ENCODE peak calls at places on chromosomes 12 and 14, in ten cellular contexts. One of them, this sample, is unnamed.

GRCh38 chr12:14771651-14772137 is 31.6 kb downstream of the WBP11 start:
- DNase-seq in activated effector memory CD4-positive, alpha-beta T cell treated with anti-CD3 and anti-CD28 coated beads, Interleukin-2, amount 50 U/mL, for 16 hours: peak
- DNase-seq in neural progenitor cell: peak
- DNase-seq in erythroblast: peak
- DNase-seq in NAMALWA: peak
- DNase-seq in stimulated activated effector memory CD8-positive, alpha-beta T cell treated with anti-CD3 and anti-CD28 coated beads, Interleukin-12 subunit alpha, Interleukin-12 subunit beta, amount 100 ng/mL, for 72 hours: no peak
- DNase-seq in ureter: no peak
- DNase-seq in heart right ventricle: no peak
- DNase-seq in stomach: no peak
- DNase-seq in effector CD4-positive, alpha-beta T cell: peak
- DNase-seq in this sample: no peak

GRCh38 chr14:31934767-31935266 is 142.3 kb upstream of the ARHGAP5 start:
- DNase-seq in heart right ventricle: peak
- DNase-seq in erythroblast: peak
- DNase-seq in activated effector memory CD4-positive, alpha-beta T cell treated with anti-CD3 and anti-CD28 coated beads, Interleukin-2, amount 50 U/mL, for 16 hours: no peak
- DNase-seq in effector CD4-positive, alpha-beta T cell: no peak
- DNase-seq in NAMALWA: no peak
- DNase-seq in stomach: no peak
- DNase-seq in stimulated activated effector memory CD8-positive, alpha-beta T cell treated with anti-CD3 and anti-CD28 coated beads, Interleukin-12 subunit alpha, Interleukin-12 subunit beta, amount 100 ng/mL, for 72 hours: no peak
- DNase-seq in neural progenitor cell: peak
- DNase-seq in ureter: peak
- DNase-seq in this sample: no peak

GRCh38 chr14:93970589-93970966 is 5.8 kb downstream of the ASB2 start:
- DNase-seq in stomach: peak
- DNase-seq in erythroblast: peak
- DNase-seq in ureter: no peak
- DNase-seq in activated effector memory CD4-positive, alpha-beta T cell treated with anti-CD3 and anti-CD28 coated beads, Interleukin-2, amount 50 U/mL, for 16 hours: peak
- DNase-seq in effector CD4-positive, alpha-beta T cell: peak
- DNase-seq in heart right ventricle: no peak
- DNase-seq in stimulated activated effector memory CD8-positive, alpha-beta T cell treated with anti-CD3 and anti-CD28 coated beads, Interleukin-12 subunit alpha, Interleukin-12 subunit beta, amount 100 ng/mL, for 72 hours: peak
- DNase-seq in NAMALWA: peak
- DNase-seq in neural progenitor cell: peak
- DNase-seq in this sample: no peak

GRCh38 chr12:46442239-46442638 is 69.7 kb upstream of the SLC38A2 start:
- DNase-seq in effector CD4-positive, alpha-beta T cell: no peak
- DNase-seq in activated effector memory CD4-positive, alpha-beta T cell treated with anti-CD3 and anti-CD28 coated beads, Interleukin-2, amount 50 U/mL, for 16 hours: no peak
- DNase-seq in NAMALWA: no peak
- DNase-seq in neural progenitor cell: no peak
- DNase-seq in stimulated activated effector memory CD8-positive, alpha-beta T cell treated with anti-CD3 and anti-CD28 coated beads, Interleukin-12 subunit alpha, Interleukin-12 subunit beta, amount 100 ng/mL, for 72 hours: no peak
- DNase-seq in stomach: no peak
- DNase-seq in erythroblast: no peak
- DNase-seq in heart right ventricle: no peak
- DNase-seq in ureter: no peak
- DNase-seq in this sample: peak

GRCh38 chr14:57209561-57209960 is 59.1 kb downstream of the EXOC5 start:
- DNase-seq in erythroblast: no peak
- DNase-seq in stimulated activated effector memory CD8-positive, alpha-beta T cell treated with anti-CD3 and anti-CD28 coated beads, Interleukin-12 subunit alpha, Interleukin-12 subunit beta, amount 100 ng/mL, for 72 hours: no peak
- DNase-seq in ureter: no peak
- DNase-seq in neural progenitor cell: no peak
- DNase-seq in NAMALWA: no peak
- DNase-seq in stomach: no peak
- DNase-seq in heart right ventricle: no peak
- DNase-seq in effector CD4-positive, alpha-beta T cell: no peak
- DNase-seq in activated effector memory CD4-positive, alpha-beta T cell treated with anti-CD3 and anti-CD28 coated beads, Interleukin-2, amount 50 U/mL, for 16 hours: no peak
- DNase-seq in this sample: no peak

GRCh38 chr12:132941336-132941954 is 14.7 kb downstream of the ZNF605 start:
- DNase-seq in effector CD4-positive, alpha-beta T cell: no peak
- DNase-seq in stomach: no peak
- DNase-seq in activated effector memory CD4-positive, alpha-beta T cell treated with anti-CD3 and anti-CD28 coated beads, Interleukin-2, amount 50 U/mL, for 16 hours: no peak
- DNase-seq in NAMALWA: no peak
- DNase-seq in neural progenitor cell: no peak
- DNase-seq in stimulated activated effector memory CD8-positive, alpha-beta T cell treated with anti-CD3 and anti-CD28 coated beads, Interleukin-12 subunit alpha, Interleukin-12 subunit beta, amount 100 ng/mL, for 72 hours: no peak
- DNase-seq in heart right ventricle: no peak
- DNase-seq in ureter: no peak
- DNase-seq in erythroblast: no peak
- DNase-seq in this sample: no peak

GRCh38 chr12:69623970-69624369 is 13.3 kb upstream of the LRRC10 start:
- DNase-seq in effector CD4-positive, alpha-beta T cell: no peak
- DNase-seq in erythroblast: peak
- DNase-seq in activated effector memory CD4-positive, alpha-beta T cell treated with anti-CD3 and anti-CD28 coated beads, Interleukin-2, amount 50 U/mL, for 16 hours: no peak
- DNase-seq in NAMALWA: no peak
- DNase-seq in neural progenitor cell: no peak
- DNase-seq in stomach: peak
- DNase-seq in ureter: no peak
- DNase-seq in stimulated activated effector memory CD8-positive, alpha-beta T cell treated with anti-CD3 and anti-CD28 coated beads, Interleukin-12 subunit alpha, Interleukin-12 subunit beta, amount 100 ng/mL, for 72 hours: no peak
- DNase-seq in heart right ventricle: peak
- DNase-seq in this sample: no peak

GRCh38 chr12:47616440-47616839 is 89.4 kb downstream of the RPAP3 start:
- DNase-seq in stimulated activated effector memory CD8-positive, alpha-beta T cell treated with anti-CD3 and anti-CD28 coated beads, Interleukin-12 subunit alpha, Interleukin-12 subunit beta, amount 100 ng/mL, for 72 hours: no peak
- DNase-seq in activated effector memory CD4-positive, alpha-beta T cell treated with anti-CD3 and anti-CD28 coated beads, Interleukin-2, amount 50 U/mL, for 16 hours: no peak
- DNase-seq in stomach: no peak
- DNase-seq in effector CD4-positive, alpha-beta T cell: no peak
- DNase-seq in neural progenitor cell: no peak
- DNase-seq in erythroblast: peak
- DNase-seq in heart right ventricle: no peak
- DNase-seq in ureter: no peak
- DNase-seq in NAMALWA: no peak
- DNase-seq in this sample: no peak

GRCh38 chr14:58467575-58467974 is 40.1 kb downstream of the KIAA0586 start:
- DNase-seq in activated effector memory CD4-positive, alpha-beta T cell treated with anti-CD3 and anti-CD28 coated beads, Interleukin-2, amount 50 U/mL, for 16 hours: no peak
- DNase-seq in effector CD4-positive, alpha-beta T cell: no peak
- DNase-seq in stomach: no peak
- DNase-seq in heart right ventricle: no peak
- DNase-seq in NAMALWA: no peak
- DNase-seq in neural progenitor cell: no peak
- DNase-seq in stimulated activated effector memory CD8-positive, alpha-beta T cell treated with anti-CD3 and anti-CD28 coated beads, Interleukin-12 subunit alpha, Interleukin-12 subunit beta, amount 100 ng/mL, for 72 hours: no peak
- DNase-seq in ureter: no peak
- DNase-seq in erythroblast: peak
- DNase-seq in this sample: no peak

GRCh38 chr12:121773011-121773777 is 20.3 kb downstream of the RHOF start:
- DNase-seq in ureter: peak
- DNase-seq in effector CD4-positive, alpha-beta T cell: peak
- DNase-seq in neural progenitor cell: peak
- DNase-seq in activated effector memory CD4-positive, alpha-beta T cell treated with anti-CD3 and anti-CD28 coated beads, Interleukin-2, amount 50 U/mL, for 16 hours: peak
- DNase-seq in NAMALWA: peak
- DNase-seq in stimulated activated effector memory CD8-positive, alpha-beta T cell treated with anti-CD3 and anti-CD28 coated beads, Interleukin-12 subunit alpha, Interleukin-12 subunit beta, amount 100 ng/mL, for 72 hours: peak
- DNase-seq in heart right ventricle: peak
- DNase-seq in erythroblast: peak
- DNase-seq in stomach: peak
- DNase-seq in this sample: peak

This sample was measured in MG63.